ENCODE peak calls at places on chromosomes 16 and 17, in four cellular contexts. O is A673, A is GM10248, Y is neural progenitor cell. B is an unnamed sample.

GRCh38 chr16:66928702-66929388 is 3.5 kb upstream of the RRAD start:
- DNase-seq in O (peak; percentile 51), A (no peak), Y (peak; percentile 58), B (no peak)

GRCh38 chr16:66081967-66082366 is 284.5 kb upstream of the CDH5 start:
- DNase-seq in O (no peak), Y (no peak), A (no peak), B (no peak)

GRCh38 chr16:2277466-2278271 is 9.7 kb upstream of the RNPS1 start:
- DNase-seq in O (no peak), Y (no peak), A (no peak), B (no peak)

GRCh38 chr16:83675136-83675535 is 132.6 kb upstream of the HSBP1 start:
- DNase-seq in A (no peak), O (no peak), Y (peak; percentile 79), B (no peak)

GRCh38 chr16:49560018-49560830 is 186.6 kb downstream of the C16orf78 start:
- DNase-seq in Y (no peak), A (no peak), O (no peak), B (no peak)

GRCh38 chr16:31090540-31090939 is 1.8 kb upstream of the PRSS53 start:
- DNase-seq in O (no peak), A (no peak), Y (no peak), B (no peak)

GRCh38 chr17:151886-152859 is 14.8 kb downstream of the SCGB1C2 start:
- DNase-seq in A (no peak), O (no peak), Y (no peak), B (no peak)

GRCh38 chr16:67304006-67304405 is 22.5 kb downstream of the KCTD19 start:
- DNase-seq in Y (no peak), O (no peak), A (no peak), B (no peak)

GRCh38 chr17:48547839-48548686 is 3.2 kb upstream of the HOXB2 start:
- DNase-seq in O (no peak), A (no peak), Y (peak; percentile 56), B (no peak)

GRCh38 chr17:44006581-44007345 is 2.3 kb downstream of the NAGS start:
- DNase-seq in O (peak; percentile 95), A (peak; percentile 99), Y (peak; percentile 99), B (peak; percentile 95)
- TF ChIP-seq CTCF in O (peak; percentile 36), A (peak; percentile 42), Y (peak; percentile 71), B (peak; percentile 66)

GRCh38 chr17:45992904-45993303 is 6.1 kb upstream of the STH start:
- DNase-seq in Y (peak; percentile 34), O (no peak), A (no peak), B (no peak)

GRCh38 chr17:45989759-45990158 is 9.3 kb upstream of the STH start:
- DNase-seq in O (no peak), Y (no peak), A (no peak), B (no peak)

GRCh38 chr17:45991341-45991740 is 7.7 kb upstream of the STH start:
- DNase-seq in O (no peak), Y (no peak), A (no peak), B (no peak)

GRCh38 chr17:45992175-45992574 is 6.9 kb upstream of the STH start:
- DNase-seq in O (no peak), Y (no peak), A (no peak), B (no peak)

GRCh38 chr17:45990836-45991235 is 8.2 kb upstream of the STH start:
- DNase-seq in O (no peak), Y (no peak), A (no peak), B (no peak)
- TF ChIP-seq CTCF in O (no peak), Y (no peak), A (no peak), B (no peak)

GRCh38 chr16:25996052-25996451 is 304.3 kb downstream of the HS3ST4 start:
- DNase-seq in A (no peak), Y (no peak), O (peak; percentile 32), B (no peak)
- TF ChIP-seq CTCF in A (no peak), Y (peak; percentile 22), O (peak; percentile 42), B (no peak)

GRCh38 chr17:4358154-4358553 is 8.3 kb downstream of the UBE2G1 start:
- DNase-seq in O (no peak), Y (no peak), A (no peak), B (no peak)

GRCh38 chr17:4365628-4366311 is 705 bp downstream of the UBE2G1 start:
- DNase-seq in O (peak; percentile 49), A (no peak), Y (peak; percentile 80), B (no peak)

GRCh38 chr17:4365103-4365627 is 1.3 kb downstream of the UBE2G1 start:
- DNase-seq in Y (peak; percentile 92), O (peak; percentile 96), A (peak; percentile 89), B (peak; percentile 93)

GRCh38 chr17:4364622-4365041 is 1.8 kb downstream of the UBE2G1 start:
- DNase-seq in Y (no peak), A (no peak), O (no peak), B (no peak)

DNA sequence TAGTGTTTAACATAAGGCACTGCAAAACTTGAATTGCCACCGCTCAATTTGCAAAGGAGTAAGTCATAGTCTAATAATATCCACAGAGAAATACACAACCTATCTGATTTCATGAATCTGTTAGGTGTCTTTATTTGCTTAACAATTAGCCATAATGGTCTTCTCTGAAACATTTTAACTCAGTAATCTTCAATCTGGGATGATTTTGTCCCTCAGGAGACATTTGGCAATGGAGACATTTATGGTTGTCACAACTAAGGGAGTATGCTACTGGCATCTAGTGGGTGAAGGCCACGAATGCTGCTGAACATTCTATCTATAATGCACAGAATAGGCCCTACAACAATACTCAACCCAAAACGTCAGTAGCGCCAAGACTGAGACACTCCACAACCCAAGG is 4.3 kb downstream of the UBE2G1 start:
- DNase-seq in O (peak; percentile 41), A (no peak), Y (no peak), B (no peak)
- TF ChIP-seq CTCF in O (peak; percentile 39), A (peak; percentile 15), Y (no peak), B (peak; percentile 31)

DNA sequence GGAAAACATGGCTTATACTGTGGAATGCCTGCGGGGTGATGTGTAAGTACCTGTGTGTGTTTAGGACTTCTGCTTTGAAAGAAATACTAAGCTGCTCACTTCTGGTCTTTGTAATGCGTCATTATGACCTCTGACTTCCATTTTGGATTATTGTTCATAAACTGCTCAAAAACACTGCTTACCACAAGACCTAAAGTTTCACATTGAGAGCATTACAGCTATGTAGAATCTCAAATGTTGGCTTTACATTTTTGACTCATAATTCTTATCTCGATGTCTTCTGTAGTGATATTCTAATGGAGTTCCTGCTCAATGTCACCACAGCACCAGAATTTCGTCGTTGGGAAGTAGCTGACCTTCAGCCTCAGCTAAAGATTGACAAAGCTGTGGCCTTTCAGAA is 9.3 kb downstream of the UQCRC2 start:
- DNase-seq in O (no peak), A (no peak), Y (no peak), B (no peak)
- TF ChIP-seq CTCF in O (no peak), A (no peak), Y (no peak), B (no peak)

GRCh38 chr16:50839356-50839755 is 97.5 kb downstream of the CYLD start:
- DNase-seq in Y (no peak), A (no peak), O (no peak), B (no peak)

GRCh38 chr16:50842013-50842505 is 100.2 kb downstream of the CYLD start:
- DNase-seq in A (no peak), Y (no peak), O (no peak), B (peak; percentile 75)

GRCh38 chr16:50841081-50841886 is 99.4 kb downstream of the CYLD start:
- DNase-seq in A (peak; percentile 45), O (no peak), Y (peak; percentile 13), B (peak; percentile 80)

GRCh38 chr16:50838885-50839284 is 97.0 kb downstream of the CYLD start:
- DNase-seq in Y (no peak), A (no peak), O (no peak), B (no peak)

DNA sequence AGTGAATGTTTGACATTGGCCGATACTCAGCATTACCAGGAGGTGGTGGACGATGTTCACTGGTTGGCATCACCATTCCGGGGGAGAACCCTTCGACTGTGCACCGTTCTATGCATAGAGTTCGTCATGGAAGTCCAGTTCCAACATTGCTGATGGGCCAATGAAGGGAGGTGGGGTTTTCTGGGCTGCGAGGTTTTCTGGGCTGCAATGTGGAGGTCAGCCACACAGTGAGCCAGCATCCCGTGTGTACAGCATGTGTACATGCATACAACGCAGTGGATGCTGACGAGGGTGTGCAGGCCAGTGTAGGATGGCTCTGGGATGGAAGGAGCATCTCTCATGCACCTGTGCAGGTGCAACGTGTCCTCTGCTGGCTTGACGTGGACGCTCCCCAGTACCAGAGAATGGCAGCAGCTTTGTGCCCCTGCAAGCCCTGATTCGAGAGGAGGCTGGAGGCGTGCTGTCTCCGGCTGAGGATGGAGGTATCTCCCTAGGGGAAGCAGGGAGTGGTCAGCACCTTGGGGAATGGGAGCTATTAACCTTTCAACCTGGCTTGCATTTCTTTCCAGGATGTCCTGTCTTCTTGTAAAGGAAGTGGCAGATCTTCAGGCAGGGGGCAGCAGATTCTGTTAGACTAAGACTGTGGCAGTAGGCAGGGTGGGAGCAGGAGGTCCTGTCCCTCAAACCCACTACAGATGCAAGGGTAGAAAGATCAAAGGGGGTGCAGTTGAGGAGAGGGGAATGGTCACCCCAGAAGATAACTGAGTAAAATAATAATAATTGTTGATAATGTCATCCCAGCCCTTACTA is 98.2 kb downstream of the CYLD start:
- DNase-seq in Y (peak; percentile 21), A (no peak), O (no peak), B (peak; percentile 73)
- TF ChIP-seq CTCF in Y (peak; percentile 19), A (no peak), O (peak; percentile 24), B (no peak)

DNA sequence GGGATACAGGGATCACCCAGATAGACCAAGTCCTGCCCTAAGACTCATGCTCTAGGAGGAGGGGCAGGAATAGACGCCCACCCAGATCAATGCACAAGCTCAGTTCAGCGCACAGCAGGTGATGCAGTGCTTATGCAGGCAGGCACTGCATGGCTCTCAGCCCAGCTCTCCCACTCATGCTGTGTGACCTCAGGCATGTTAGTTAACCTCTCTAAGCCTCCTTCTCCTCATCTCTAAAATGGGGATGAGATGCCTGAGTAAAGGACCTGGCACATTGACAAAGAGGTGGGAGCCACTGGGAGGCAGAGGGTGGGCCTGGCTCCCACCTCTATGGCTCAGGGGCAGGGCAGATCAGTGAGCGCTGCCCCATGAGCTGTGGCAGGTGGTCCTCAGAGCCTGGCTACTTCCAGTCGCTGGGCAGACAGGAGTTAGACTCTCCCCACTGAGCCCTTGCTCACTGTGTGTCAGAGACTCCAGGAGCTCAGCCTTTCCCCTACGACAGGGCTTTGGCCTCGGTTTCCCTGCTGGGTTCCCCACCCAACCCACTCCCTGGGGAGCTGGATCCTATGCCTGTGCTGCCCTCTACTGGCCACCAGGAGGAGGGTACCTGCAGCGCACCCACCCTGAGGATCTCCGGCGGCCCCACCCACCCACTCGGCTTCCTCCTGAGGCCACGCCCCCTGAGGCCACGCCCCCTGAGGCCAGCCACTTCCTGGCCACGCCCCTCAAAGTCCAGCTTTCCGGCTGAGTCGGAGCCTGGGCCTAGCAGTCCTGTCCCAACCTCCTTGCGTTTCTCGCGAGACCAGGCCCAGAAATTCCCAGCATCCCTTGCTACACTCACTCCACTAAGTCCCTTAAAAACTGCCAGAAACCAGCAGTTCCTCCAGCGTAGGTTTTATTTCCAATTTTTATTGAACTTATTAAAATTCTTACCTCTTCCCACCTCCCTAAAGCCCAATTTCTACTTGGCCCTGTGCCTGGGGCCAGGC is 196.1 kb downstream of the GSG1L start:
- DNase-seq in Y (peak; percentile 88), A (peak; percentile 82), O (peak; percentile 80), B (peak; percentile 87)
- TF ChIP-seq CTCF in Y (peak; percentile 72), A (peak; percentile 33), O (peak; percentile 73), B (peak; percentile 45)

B was measured in osteocyte.